ENCODE peak calls at places on chromosomes 13 and 19, in seven cellular contexts. S, J, F, H, Z, U and N are unnamed samples.

GRCh38 chr19:43551399-43552197 is 18.6 kb downstream of the ZNF575 start:
- DNase-seq in S (no peak), J (no peak), F (no peak), H (no peak), Z (no peak), U (no peak), N (no peak)

GRCh38 chr13:42102961-42103688 is 54.7 kb downstream of the DGKH start:
- DNase-seq in S (no peak), J (peak; percentile 60), F (no peak), H (no peak), Z (no peak), U (no peak), N (no peak)

GRCh38 chr13:38969187-38969586 is 21.4 kb downstream of the STOML3 start:
- DNase-seq in S (no peak), J (no peak), F (no peak), H (no peak), Z (no peak), U (no peak), N (no peak)

GRCh38 chr19:782195-783043 is 14.8 kb upstream of the PTBP1 start:
- DNase-seq in S (no peak), J (no peak), F (no peak), H (peak; percentile 86), Z (no peak), U (no peak), N (no peak)

GRCh38 chr13:23889598-23890224 is 511 bp upstream of the MIPEP start:
- DNase-seq in S (no peak), J (no peak), F (no peak), H (no peak), Z (no peak), U (peak; percentile 41), N (no peak)

GRCh38 chr19:28334419-28334818 is 878.5 kb downstream of the UQCRFS1 start:
- DNase-seq in S (no peak), J (peak; percentile 2), F (no peak), H (no peak), Z (no peak), U (no peak), N (no peak)

GRCh38 chr19:47698631-47699359 is 14.4 kb upstream of the EHD2 start:
- DNase-seq in S (no peak), J (no peak), F (no peak), H (no peak), Z (no peak), U (no peak), N (no peak)

GRCh38 chr13:77925616-77926015 is 7.0 kb upstream of the EDNRB start:
- DNase-seq in S (no peak), J (no peak), F (no peak), H (no peak), Z (no peak), U (no peak), N (no peak)

GRCh38 chr13:75621147-75621546 is 15.0 kb upstream of the LMO7 start:
- DNase-seq in S (no peak), J (no peak), F (no peak), H (no peak), Z (no peak), U (peak; percentile 43), N (no peak)

GRCh38 chr13:66844933-66845332 is 385.2 kb downstream of the PCDH9 start:
- DNase-seq in S (no peak), J (no peak), F (no peak), H (no peak), Z (no peak), U (no peak), N (no peak)

GRCh38 chr19:50252111-50252886 is 48.9 kb downstream of the MYH14 start:
- DNase-seq in S (no peak), J (no peak), F (no peak), H (peak; percentile 90), Z (no peak), U (peak; percentile 51), N (no peak)

GRCh38 chr19:44111910-44112463 is 1.2 kb upstream of the ZNF225 start:
- DNase-seq in S (no peak), J (peak; percentile 81), F (no peak), H (peak; percentile 92), Z (no peak), U (peak; percentile 91), N (no peak)

GRCh38 chr19:32186542-32187330 is 158.7 kb upstream of the ZNF507 start:
- DNase-seq in S (no peak), J (no peak), F (no peak), H (no peak), Z (no peak), U (no peak), N (no peak)

GRCh38 chr19:41241859-41242258 is 22.3 kb upstream of the HNRNPUL1 start:
- DNase-seq in S (no peak), J (no peak), F (no peak), H (no peak), Z (no peak), U (no peak), N (no peak)

GRCh38 chr19:1299822-1300221 is 14.1 kb downstream of the EFNA2 start:
- DNase-seq in S (no peak), J (no peak), F (no peak), H (no peak), Z (no peak), U (no peak), N (no peak)

GRCh38 chr13:75479102-75479501 is 2.9 kb downstream of the TBC1D4 start:
- DNase-seq in S (no peak), J (no peak), F (no peak), H (no peak), Z (no peak), U (no peak), N (no peak)

GRCh38 chr19:2625434-2625833 is 77.1 kb downstream of the GNG7 start:
- DNase-seq in S (peak; percentile 43), J (no peak), F (no peak), H (no peak), Z (peak; percentile 52), U (no peak), N (no peak)

GRCh38 chr13:113650275-113650674 is 7.7 kb downstream of the ATP4B start:
- DNase-seq in S (no peak), J (no peak), F (no peak), H (peak; percentile 44), Z (peak; percentile 3), U (no peak), N (peak; percentile 57)

GRCh38 chr19:3057275-3057714 is 5.0 kb downstream of the TLE5 start:
- DNase-seq in S (peak; percentile 86), J (peak; percentile 62), F (peak; percentile 93), H (peak; percentile 79), Z (peak; percentile 88), U (no peak), N (peak; percentile 21)

GRCh38 chr13:32031815-32032345 is 306 bp downstream of the FRY start:
- DNase-seq in S (no peak), J (no peak), F (no peak), H (no peak), Z (no peak), U (no peak), N (no peak)

GRCh38 chr19:23789246-23789645 is 30.6 kb upstream of the ZNF681 start:
- DNase-seq in S (no peak), J (peak; percentile 30), F (no peak), H (no peak), Z (no peak), U (no peak), N (no peak)

GRCh38 chr19:3171894-3172679 is 6.5 kb upstream of the S1PR4 start:
- DNase-seq in S (no peak), J (peak; percentile 89), F (no peak), H (peak; percentile 33), Z (no peak), U (no peak), N (no peak)

GRCh38 chr13:82803341-82803740 is 1078.9 kb downstream of the SLITRK1 start:
- DNase-seq in S (no peak), J (peak; percentile 26), F (no peak), H (no peak), Z (no peak), U (peak; percentile 53), N (no peak)

GRCh38 chr19:1089126-1089771 is 5.9 kb downstream of the POLR2E start:
- DNase-seq in S (no peak), J (no peak), F (no peak), H (no peak), Z (no peak), U (no peak), N (no peak)

DNA sequence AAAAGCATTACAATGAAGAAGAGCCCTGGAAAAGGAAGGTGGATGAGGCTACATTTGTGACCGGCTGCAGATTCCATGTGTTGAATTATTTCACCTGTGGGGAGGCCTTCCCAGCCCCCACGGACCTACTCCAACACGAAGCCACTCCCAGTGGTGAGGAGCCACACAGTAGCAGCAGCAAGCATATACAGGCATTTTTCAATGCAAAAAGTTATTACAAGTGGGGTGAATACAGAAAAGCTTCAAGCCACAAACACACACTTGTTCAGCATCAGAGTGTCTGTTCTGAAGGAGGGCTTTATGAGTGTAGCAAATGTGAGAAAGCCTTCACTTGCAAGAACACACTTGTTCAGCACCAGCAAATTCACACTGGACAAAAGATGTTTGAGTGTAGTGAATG is 5.0 kb downstream of the ZNF551 start:
- DNase-seq in S (no peak), J (no peak), F (no peak), H (no peak), Z (no peak), U (no peak), N (no peak)
- H3K9me3 ChIP-seq in S (no peaks in the 10 kb centered on the region), J (peaks cover 63% of the 10 kb centered on the region), F (peaks cover 5% of the 10 kb centered on the region), H (peaks cover 80% of the 10 kb centered on the region), Z (peaks cover 89% of the 10 kb centered on the region), U (peaks cover 92% of the 10 kb centered on the region), N (peaks cover 89% of the 10 kb centered on the region)

DNA sequence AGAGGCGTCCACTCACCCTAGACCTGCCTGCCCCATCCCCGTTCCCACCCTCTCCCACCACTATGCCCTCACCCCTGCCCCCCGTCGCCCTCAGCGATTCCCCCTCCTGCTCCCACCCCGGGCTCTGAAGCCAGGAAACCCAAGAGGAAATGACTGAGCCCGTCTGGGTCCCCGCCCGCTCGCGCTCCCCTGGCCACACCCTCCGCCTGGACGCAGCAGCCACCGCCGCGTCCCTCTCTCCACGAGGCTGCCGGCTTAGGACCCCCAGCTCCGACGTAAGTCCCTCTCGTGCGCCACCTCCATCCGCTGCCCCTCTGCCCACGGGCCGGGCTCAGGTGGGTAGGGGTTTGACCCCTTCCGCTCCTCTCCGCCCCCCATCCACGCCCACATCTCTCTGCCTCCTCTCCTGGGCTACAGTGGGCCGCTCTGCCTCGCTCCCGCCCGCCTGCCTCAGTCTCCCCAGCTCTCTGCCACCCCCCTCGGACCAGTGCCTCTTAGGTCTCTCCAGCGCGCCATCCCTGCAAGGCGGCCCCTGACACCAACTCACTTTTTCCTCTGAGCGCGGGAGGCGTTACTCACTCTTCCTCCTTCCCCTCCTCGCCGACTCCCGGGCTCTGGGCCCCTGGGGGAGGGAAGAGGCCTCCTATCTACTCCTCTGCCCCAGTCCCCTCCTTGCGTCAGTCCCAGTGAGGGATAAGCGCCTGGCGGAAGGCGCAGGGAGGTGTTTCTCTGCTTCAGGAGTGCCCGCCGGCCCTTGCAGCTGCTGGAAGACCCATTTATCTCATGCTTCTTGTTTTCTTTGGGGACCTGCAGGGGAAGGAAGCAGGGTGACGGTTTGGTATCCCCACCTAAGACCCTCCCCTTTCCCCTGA is at the start of gene FXYD5:
- DNase-seq in S (peak; percentile 78), J (peak; percentile 66), F (peak; percentile 63), H (peak; percentile 87), Z (peak; percentile 72), U (peak; percentile 76), N (peak; percentile 48)
- H3K27ac ChIP-seq in S (peak within 1 kb of the TSS; percentile 89), J (peak within 1 kb of the TSS; percentile 46), F (peak within 1 kb of the TSS; percentile 70), H (no peak within 1 kb of the TSS), Z (peak within 1 kb of the TSS; percentile 87), U (peak within 1 kb of the TSS; percentile 38), N (peak within 1 kb of the TSS; percentile 62)

GRCh38 chr19:20179946-20180345 is 12.9 kb downstream of the ZNF486 start:
- DNase-seq in S (no peak), J (peak; percentile 19), F (no peak), H (no peak), Z (no peak), U (no peak), N (no peak)
- H3K4me1 ChIP-seq in S (no peaks in the 10 kb centered on the region), J (no peaks in the 10 kb centered on the region), F (no peaks in the 10 kb centered on the region), H (no peaks in the 10 kb centered on the region), Z (no peaks in the 10 kb centered on the region), U (no peaks in the 10 kb centered on the region), N (no peaks in the 10 kb centered on the region)

GRCh38 chr13:112225429-112226090 is 150.6 kb upstream of the SPACA7 start:
- DNase-seq in S (no peak), J (no peak), F (no peak), H (no peak), Z (no peak), U (no peak), N (no peak)
- H3K9me3 ChIP-seq in S (no peaks in the 10 kb centered on the region), J (peaks cover 48% of the 10 kb centered on the region), F (no peaks in the 10 kb centered on the region), H (no peaks in the 10 kb centered on the region), Z (no peaks in the 10 kb centered on the region), U (no peaks in the 10 kb centered on the region), N (no peaks in the 10 kb centered on the region)